ENCODE peak calls at places on chromosome 2, in eight cellular contexts. D is left lung, L is GM23338, U is left ventricle myocardium inferior, V is lower lobe of right lung, M is hepatocyte, Z is A549, Q is endodermal cell. A is an unnamed sample.

GRCh38 chr2:85777441-85777861 is 23.7 kb downstream of the ATOH8 start:
- DNase-seq in U (peak; percentile 72), V (no peak), Z (no peak), L (no peak), M (no peak), D (no peak), Q (no peak), A (no peak)

GRCh38 chr2:15640291-15640711 is 48.6 kb downstream of the DDX1 start:
- DNase-seq in V (no peak), M (peak; percentile 56), L (no peak), Q (no peak), U (no peak), D (no peak), Z (no peak), A (no peak)

GRCh38 chr2:239787651-239788050 is 237.5 kb downstream of the NDUFA10 start:
- DNase-seq in L (no peak), Q (peak; percentile 20), Z (no peak), M (no peak), U (no peak), V (no peak), D (no peak), A (peak; percentile 35)

GRCh38 chr2:150470435-150470834 is 17.0 kb downstream of the RND3 start:
- DNase-seq in M (peak; percentile 44), U (no peak), Z (no peak), L (no peak), D (no peak), Q (peak; percentile 59), V (no peak), A (no peak)

GRCh38 chr2:231674587-231675334 is 33.6 kb upstream of the PTMA start:
- DNase-seq in L (peak; percentile 97), D (peak; percentile 88), U (peak; percentile 71), Z (no peak), Q (peak; percentile 97), V (peak; percentile 83), M (peak; percentile 86), A (peak; percentile 84)

GRCh38 chr2:224412064-224412921 is 10.4 kb upstream of the FAM124B start:
- DNase-seq in M (peak; percentile 17), L (no peak), Q (no peak), V (no peak), U (no peak), D (no peak), Z (no peak), A (no peak)

GRCh38 chr2:224646242-224646846 is 61.2 kb upstream of the CUL3 start:
- DNase-seq in Z (peak; percentile 8), L (peak; percentile 57), V (no peak), D (no peak), Q (peak; percentile 64), U (no peak), M (no peak), A (no peak)

GRCh38 chr2:235204923-235205322 is 253.1 kb downstream of the SH3BP4 start:
- DNase-seq in D (no peak), M (no peak), Z (no peak), L (no peak), V (no peak), U (no peak), Q (no peak), A (no peak)

GRCh38 chr2:1625281-1626001 is 118.9 kb downstream of the PXDN start:
- DNase-seq in L (peak; percentile 97), Q (peak; percentile 91), D (peak; percentile 87), V (peak; percentile 68), M (peak; percentile 50), U (no peak), Z (peak; percentile 40), A (peak; percentile 71)

GRCh38 chr2:154449951-154450658 is 248.4 kb upstream of the KCNJ3 start:
- DNase-seq in V (no peak), D (no peak), L (no peak), Q (no peak), U (no peak), Z (no peak), M (peak; percentile 4), A (no peak)

GRCh38 chr2:163646659-163647058 is 89.1 kb downstream of the FIGN start:
- DNase-seq in V (no peak), L (no peak), D (no peak), Z (no peak), Q (no peak), U (no peak), M (no peak), A (no peak)

GRCh38 chr2:217955881-217956493 is 46.8 kb downstream of the TNS1 start:
- DNase-seq in U (no peak), L (no peak), Z (no peak), Q (no peak), D (no peak), M (no peak), V (peak; percentile 17), A (no peak)
- H3K27ac ChIP-seq in U (peak overlapping the region; percentile 91), L (no peak overlapping the region), Z (no peak overlapping the region), Q (no peak overlapping the region), D (no peak overlapping the region), M (no peak overlapping the region), V (peak overlapping the region; percentile 27), A (peak overlapping the region; percentile 91)

DNA sequence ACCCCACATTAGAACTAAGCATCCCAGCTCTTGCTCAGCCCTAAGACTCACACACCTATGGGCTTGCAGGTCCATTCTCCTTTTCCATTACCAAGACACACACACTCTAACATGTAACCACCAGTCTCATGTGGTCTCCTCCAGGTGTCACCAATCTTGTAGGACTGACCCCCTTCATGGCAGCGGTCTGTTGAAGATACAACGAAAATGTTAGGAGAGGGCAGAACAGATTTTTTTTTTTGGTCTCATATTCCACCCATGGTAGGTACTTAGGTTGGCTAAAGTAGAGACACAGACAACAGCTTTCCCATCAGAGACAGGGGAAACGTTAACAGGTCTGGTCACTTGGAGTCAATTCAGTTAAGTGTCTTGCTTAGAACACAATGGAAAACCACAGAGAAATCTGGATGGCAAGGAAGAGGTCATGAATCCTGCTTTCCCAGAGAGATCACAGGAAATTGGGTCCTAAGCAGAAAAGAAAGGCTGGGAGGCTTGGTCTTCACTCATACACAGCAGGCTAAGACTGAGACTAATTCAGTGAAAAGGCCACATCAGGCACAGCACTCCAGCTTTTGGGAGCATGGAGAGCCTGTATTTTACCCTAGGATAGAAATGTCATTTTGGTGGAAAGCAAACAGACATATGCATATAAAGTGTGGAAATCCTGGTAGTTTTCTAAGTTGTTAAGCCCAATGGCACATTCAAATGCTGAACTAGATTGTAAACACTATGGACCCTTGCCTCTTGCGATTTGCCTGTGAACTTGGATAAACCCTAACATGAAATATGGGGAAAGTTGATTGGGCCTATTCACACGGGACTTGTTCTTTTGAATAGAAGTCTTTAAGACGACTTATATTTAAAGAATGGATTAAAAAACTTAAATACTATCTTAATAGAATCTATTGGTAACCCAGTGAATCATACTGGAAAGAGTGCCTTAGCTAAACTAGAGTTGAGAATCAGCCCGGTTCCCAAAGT is 3.8 kb downstream of the FN1 start:
- DNase-seq in M (no peak), D (no peak), U (no peak), Z (no peak), Q (no peak), V (no peak), L (no peak), A (no peak)
- H3K4me3 ChIP-seq in M (no peak overlapping the region), D (no peak overlapping the region), U (peak overlapping the region; percentile 77), Z (no peak overlapping the region), Q (peak overlapping the region; percentile 89), V (peak overlapping the region; percentile 63), L (no peak overlapping the region), A (peak overlapping the region; percentile 75)

GRCh38 chr2:38508311-38509039 is 94.3 kb downstream of the HNRNPLL start:
- DNase-seq in Z (peak; percentile 61), Q (peak; percentile 97), U (peak; percentile 87), D (no peak), M (peak; percentile 93), L (peak; percentile 97), V (peak; percentile 89), A (no peak)
- TF ChIP-seq CTCF in Z (peak; percentile 57), Q (peak; percentile 92), U (peak; percentile 52), D (peak; percentile 45), M (peak; percentile 73), L (peak; percentile 93), V (peak; percentile 57), A (no peak)

DNA sequence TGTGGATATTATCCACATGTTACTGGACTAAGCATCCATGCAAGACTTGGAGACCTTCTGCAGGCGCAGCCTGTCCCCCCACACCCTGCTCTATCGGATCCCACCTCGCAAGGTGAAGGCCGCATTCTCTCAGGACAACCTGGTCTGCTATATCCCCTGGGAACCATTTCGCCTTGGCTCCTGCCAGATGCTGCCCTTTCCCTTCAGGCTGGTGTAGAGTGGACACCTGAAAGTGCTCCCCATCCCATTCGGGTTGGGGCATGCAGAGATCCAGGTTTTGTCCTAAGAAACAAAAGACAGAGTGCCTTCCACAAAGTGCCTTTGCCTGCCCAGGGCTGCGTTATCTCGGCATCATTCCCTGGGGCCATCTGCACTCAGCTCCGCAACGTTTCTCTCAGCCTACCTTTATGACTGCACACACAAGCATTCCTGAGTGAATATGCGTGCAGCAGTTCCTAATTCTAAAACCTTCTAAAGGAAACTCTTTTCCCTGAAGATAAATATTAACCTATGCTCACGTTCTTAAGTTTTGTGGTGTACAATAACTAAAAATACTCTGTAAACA is 20.5 kb downstream of the FHL2 start:
- DNase-seq in V (no peak), M (no peak), U (no peak), Z (no peak), L (no peak), D (no peak), Q (no peak), A (no peak)
- H3K27ac ChIP-seq in V (no peak overlapping the region), M (no peak overlapping the region), U (peak overlapping the region; percentile 85), Z (no peak overlapping the region), L (no peak overlapping the region), D (no peak overlapping the region), Q (no peak overlapping the region), A (no peak overlapping the region)

A was measured in coronary artery.